ENCODE peak calls at places on chromosomes 3 and 15, in nine cellular contexts. V is fibroblast of pulmonary artery; J is psoas muscle; A is H7; C is stimulated activated naive CD4-positive, alpha-beta T cell; W is activated naive CD4-positive, alpha-beta T cell; G is glomerular endothelial cell; I is cardiac muscle cell; F is anterior cingulate cortex. L is an unnamed sample.

GRCh38 chr3:102810937-102811336 is 376.1 kb downstream of the ZPLD1 start:
- DNase-seq in V (no peak), J (no peak), A (no peak), C (no peak), W (no peak), G (no peak), I (no peak), F (no peak), L (no peak)

GRCh38 chr15:50828610-50829206 is 63.2 kb upstream of the SPPL2A start:
- DNase-seq in V (peak; percentile 90), J (peak; percentile 72), A (no peak), C (no peak), W (no peak), G (no peak), I (no peak), F (no peak), L (peak; percentile 74)

GRCh38 chr15:66835558-66835878 is 133.5 kb downstream of the SMAD6 start:
- DNase-seq in V (peak; percentile 26), J (no peak), A (no peak), C (no peak), W (no peak), G (no peak), I (peak; percentile 36), F (peak; percentile 8), L (no peak)

GRCh38 chr3:19901337-19901736 is 32.7 kb downstream of the EFHB start:
- DNase-seq in V (peak; percentile 39), J (no peak), A (no peak), C (no peak), W (no peak), G (no peak), I (no peak), F (no peak), L (no peak)

GRCh38 chr3:71226565-71227281 is 356.8 kb downstream of the FOXP1 start:
- DNase-seq in V (no peak), J (peak; percentile 70), A (no peak), C (peak; percentile 18), W (peak; percentile 55), G (no peak), I (no peak), F (no peak), L (no peak)

GRCh38 chr3:123765475-123766166 is 118.5 kb downstream of the MYLK start:
- DNase-seq in V (peak; percentile 86), J (no peak), A (no peak), C (no peak), W (no peak), G (no peak), I (no peak), F (no peak), L (no peak)

GRCh38 chr15:39976291-39977274 is 42.7 kb downstream of the EIF2AK4 start:
- DNase-seq in V (peak; percentile 62), J (peak; percentile 76), A (peak; percentile 74), C (peak; percentile 3), W (peak; percentile 11), G (no peak), I (peak; percentile 50), F (peak; percentile 74), L (peak; percentile 66)

GRCh38 chr3:195899701-195900425 is 8.5 kb downstream of the TNK2 start:
- DNase-seq in V (no peak), J (peak; percentile 51), A (no peak), C (no peak), W (no peak), G (no peak), I (no peak), F (no peak), L (peak; percentile 3)

GRCh38 chr3:47899495-47900108 is 96.7 kb downstream of the DHX30 start:
- DNase-seq in V (no peak), J (no peak), A (no peak), C (no peak), W (no peak), G (no peak), I (no peak), F (no peak), L (peak; percentile 46)

GRCh38 chr3:50885491-50885890 is 210.8 kb downstream of the DOCK3 start:
- DNase-seq in V (no peak), J (no peak), A (peak; percentile 22), C (no peak), W (no peak), G (no peak), I (peak; percentile 30), F (no peak), L (no peak)

GRCh38 chr3:23776352-23776891 is 29.3 kb upstream of the UBE2E1 start:
- DNase-seq in V (peak; percentile 88), J (no peak), A (no peak), C (no peak), W (no peak), G (no peak), I (no peak), F (peak; percentile 44), L (no peak)

GRCh38 chr15:55197719-55198118 is 978 bp upstream of the RSL24D1 start:
- DNase-seq in V (peak; percentile 3), J (no peak), A (no peak), C (no peak), W (no peak), G (no peak), I (no peak), F (no peak), L (no peak)

GRCh38 chr3:100966049-100966471 is 27.2 kb downstream of the ABI3BP start:
- DNase-seq in V (no peak), J (no peak), A (no peak), C (no peak), W (no peak), G (no peak), I (no peak), F (no peak), L (no peak)

GRCh38 chr3:139202226-139202958 is 141.4 kb upstream of the MRPS22 start:
- DNase-seq in V (no peak), J (no peak), A (peak; percentile 62), C (no peak), W (no peak), G (no peak), I (peak; percentile 78), F (peak; percentile 39), L (peak; percentile 78)

GRCh38 chr3:27596920-27597319 is 112.7 kb upstream of the SLC4A7 start:
- DNase-seq in V (no peak), J (no peak), A (no peak), C (no peak), W (no peak), G (no peak), I (no peak), F (no peak), L (no peak)

GRCh38 chr15:45387379-45388007 is 9.1 kb upstream of the GATM start:
- DNase-seq in V (no peak), J (no peak), A (no peak), C (no peak), W (no peak), G (no peak), I (no peak), F (no peak), L (peak; percentile 58)